ENCODE peak calls at places on chromosomes 13 and 19, in seven cellular contexts. B is H9, A is neuronal stem cell, U is mesendoderm, X is IMR-90, Z is H1, S is mesenchymal stem cell. N is an unnamed sample.

GRCh38 chr19:46788101-46788967 is at the start of gene SLC1A5:
- DNase-seq in B (peak; percentile 99), A (peak; percentile 95), U (peak; percentile 99), X (peak; percentile 96), Z (peak; percentile 99), S (peak; percentile 97), N (peak; percentile 95)

GRCh38 chr13:40974460-40975407 is 44.4 kb downstream of the ELF1 start:
- DNase-seq in B (peak; percentile 35), A (peak; percentile 12), U (peak; percentile 76), X (peak; percentile 66), Z (no peak), S (peak; percentile 68), N (no peak)

GRCh38 chr19:16544468-16545231 is 2.4 kb upstream of the CHERP start:
- DNase-seq in B (no peak), A (no peak), U (no peak), X (no peak), Z (no peak), S (no peak), N (no peak)

GRCh38 chr19:44927746-44928145 is 13.3 kb downstream of the APOC1 start:
- DNase-seq in B (no peak), A (no peak), U (no peak), X (peak; percentile 59), Z (no peak), S (peak; percentile 45), N (no peak)

GRCh38 chr19:29545866-29546582 is 20.2 kb downstream of the VSTM2B start:
- DNase-seq in B (peak; percentile 11), A (no peak), U (no peak), X (no peak), Z (no peak), S (no peak), N (no peak)

GRCh38 chr19:55383789-55384575 is at the start of gene TMEM238:
- DNase-seq in B (peak; percentile 64), A (peak; percentile 64), U (peak; percentile 78), X (peak; percentile 70), Z (peak; percentile 72), S (peak; percentile 75), N (peak; percentile 71)

GRCh38 chr13:79466852-79467251 is 14.1 kb upstream of the NDFIP2 start:
- DNase-seq in B (no peak), A (no peak), U (peak; percentile 42), X (no peak), Z (no peak), S (no peak), N (no peak)

GRCh38 chr19:28294395-28294794 is 918.6 kb downstream of the UQCRFS1 start:
- DNase-seq in B (no peak), A (no peak), U (peak; percentile 41), X (no peak), Z (no peak), S (no peak), N (no peak)

GRCh38 chr19:45927565-45928261 is 13.1 kb upstream of the NANOS2 start:
- DNase-seq in B (peak; percentile 98), A (peak; percentile 93), U (peak; percentile 98), X (peak; percentile 84), Z (peak; percentile 90), S (peak; percentile 84), N (peak; percentile 95)

GRCh38 chr13:51499841-51500240 is 47.0 kb upstream of the INTS6 start:
- DNase-seq in B (no peak), A (no peak), U (no peak), X (no peak), Z (no peak), S (no peak), N (no peak)

GRCh38 chr13:109595466-109595865 is 190.9 kb downstream of the IRS2 start:
- DNase-seq in B (no peak), A (no peak), U (no peak), X (no peak), Z (no peak), S (no peak), N (no peak)

GRCh38 chr19:51711702-51712101 is 12.1 kb downstream of the HAS1 start:
- DNase-seq in B (no peak), A (no peak), U (no peak), X (no peak), Z (no peak), S (no peak), N (no peak)

GRCh38 chr13:101627556-101627943 is 175.1 kb downstream of the ITGBL1 start:
- DNase-seq in B (no peak), A (no peak), U (no peak), X (peak; percentile 18), Z (no peak), S (peak; percentile 29), N (no peak)

GRCh38 chr13:51096131-51096530 is 14.9 kb downstream of the C13orf42 start:
- DNase-seq in B (no peak), A (no peak), U (peak; percentile 78), X (no peak), Z (peak; percentile 22), S (no peak), N (no peak)

GRCh38 chr19:1410136-1410786 is 2.9 kb downstream of the DAZAP1 start:
- DNase-seq in B (no peak), A (no peak), U (no peak), X (peak; percentile 63), Z (no peak), S (peak; percentile 30), N (no peak)

GRCh38 chr13:61884830-61885229 is 469.2 kb upstream of the PCDH20 start:
- DNase-seq in B (no peak), A (no peak), U (no peak), X (no peak), Z (no peak), S (no peak), N (no peak)

GRCh38 chr13:61874970-61875579 is 459.4 kb upstream of the PCDH20 start:
- DNase-seq in B (no peak), A (no peak), U (peak; percentile 11), X (no peak), Z (no peak), S (no peak), N (no peak)

GRCh38 chr13:61880576-61881283 is 465.1 kb upstream of the PCDH20 start:
- DNase-seq in B (peak; percentile 58), A (no peak), U (peak; percentile 83), X (peak; percentile 5), Z (no peak), S (peak; percentile 22), N (peak; percentile 38)
- H4K8ac ChIP-seq in B (no peak overlapping the region), A (no peak overlapping the region), U (no peak overlapping the region), X (no peak overlapping the region), Z (no peak overlapping the region), S (no peak overlapping the region), N (no peak overlapping the region)

DNA sequence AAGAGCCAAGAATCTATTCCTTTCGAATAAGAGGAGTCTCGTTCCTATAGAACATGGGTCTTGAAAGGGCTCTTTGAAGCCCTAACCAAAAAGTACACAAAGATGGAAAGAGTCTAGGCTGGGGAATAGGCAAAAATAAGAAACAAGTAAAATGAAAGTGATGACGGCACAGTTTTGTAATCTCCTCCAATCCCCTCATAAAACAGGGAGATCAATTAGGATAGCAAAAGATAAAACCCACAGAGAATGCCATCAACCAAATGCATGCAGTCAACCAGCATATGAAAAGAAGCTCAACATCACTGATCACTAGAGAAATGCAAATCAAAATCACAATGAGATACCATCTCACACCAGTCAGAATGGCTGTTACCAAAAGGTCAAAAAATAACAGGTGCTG is 122.4 kb upstream of the LSM14A start:
- DNase-seq in B (no peak), A (no peak), U (no peak), X (no peak), Z (no peak), S (no peak), N (no peak)
- H4K8ac ChIP-seq in B (no peak overlapping the region), A (no peak overlapping the region), U (no peak overlapping the region), X (no peak overlapping the region), Z (no peak overlapping the region), S (no peak overlapping the region), N (no peak overlapping the region)

GRCh38 chr19:11381535-11382369 is 2.4 kb downstream of the EPOR start:
- DNase-seq in B (peak; percentile 96), A (peak; percentile 83), U (peak; percentile 96), X (peak; percentile 88), Z (peak; percentile 90), S (peak; percentile 94), N (peak; percentile 87)

GRCh38 chr19:11378319-11379189 is 4.1 kb downstream of the SWSAP1 start:
- DNase-seq in B (peak; percentile 82), A (peak; percentile 39), U (peak; percentile 75), X (peak; percentile 89), Z (peak; percentile 75), S (peak; percentile 79), N (peak; percentile 30)

GRCh38 chr19:11382898-11383705 is 1.0 kb downstream of the EPOR start:
- DNase-seq in B (peak; percentile 87), A (no peak), U (peak; percentile 87), X (no peak), Z (peak; percentile 94), S (peak; percentile 65), N (peak; percentile 81)

GRCh38 chr19:11379857-11380350 is 4.2 kb downstream of the EPOR start:
- DNase-seq in B (no peak), A (no peak), U (no peak), X (no peak), Z (no peak), S (no peak), N (no peak)

GRCh38 chr19:11380653-11381534 is 3.2 kb downstream of the EPOR start:
- DNase-seq in B (peak; percentile 98), A (peak; percentile 97), U (peak; percentile 100), X (peak; percentile 93), Z (peak; percentile 95), S (peak; percentile 98), N (peak; percentile 98)
- H4K8ac ChIP-seq in B (no peak overlapping the region), A (peak overlapping the region; percentile 45), U (no peak overlapping the region), X (peak overlapping the region; percentile 9), Z (peak overlapping the region; percentile 20), S (peak overlapping the region; percentile 63), N (peak overlapping the region; percentile 52)

GRCh38 chr19:35792312-35792711 is 16.9 kb downstream of the ARHGAP33 start:
- DNase-seq in B (no peak), A (no peak), U (no peak), X (no peak), Z (no peak), S (no peak), N (no peak)

GRCh38 chr19:35789978-35790944 is 14.9 kb downstream of the ARHGAP33 start:
- DNase-seq in B (peak; percentile 20), A (no peak), U (no peak), X (no peak), Z (no peak), S (no peak), N (no peak)

GRCh38 chr19:35792888-35793287 is 17.5 kb downstream of the ARHGAP33 start:
- DNase-seq in B (no peak), A (no peak), U (no peak), X (no peak), Z (no peak), S (no peak), N (no peak)

GRCh38 chr19:35791814-35792279 is 16.5 kb downstream of the ARHGAP33 start:
- DNase-seq in B (no peak), A (no peak), U (no peak), X (no peak), Z (no peak), S (no peak), N (no peak)

DNA sequence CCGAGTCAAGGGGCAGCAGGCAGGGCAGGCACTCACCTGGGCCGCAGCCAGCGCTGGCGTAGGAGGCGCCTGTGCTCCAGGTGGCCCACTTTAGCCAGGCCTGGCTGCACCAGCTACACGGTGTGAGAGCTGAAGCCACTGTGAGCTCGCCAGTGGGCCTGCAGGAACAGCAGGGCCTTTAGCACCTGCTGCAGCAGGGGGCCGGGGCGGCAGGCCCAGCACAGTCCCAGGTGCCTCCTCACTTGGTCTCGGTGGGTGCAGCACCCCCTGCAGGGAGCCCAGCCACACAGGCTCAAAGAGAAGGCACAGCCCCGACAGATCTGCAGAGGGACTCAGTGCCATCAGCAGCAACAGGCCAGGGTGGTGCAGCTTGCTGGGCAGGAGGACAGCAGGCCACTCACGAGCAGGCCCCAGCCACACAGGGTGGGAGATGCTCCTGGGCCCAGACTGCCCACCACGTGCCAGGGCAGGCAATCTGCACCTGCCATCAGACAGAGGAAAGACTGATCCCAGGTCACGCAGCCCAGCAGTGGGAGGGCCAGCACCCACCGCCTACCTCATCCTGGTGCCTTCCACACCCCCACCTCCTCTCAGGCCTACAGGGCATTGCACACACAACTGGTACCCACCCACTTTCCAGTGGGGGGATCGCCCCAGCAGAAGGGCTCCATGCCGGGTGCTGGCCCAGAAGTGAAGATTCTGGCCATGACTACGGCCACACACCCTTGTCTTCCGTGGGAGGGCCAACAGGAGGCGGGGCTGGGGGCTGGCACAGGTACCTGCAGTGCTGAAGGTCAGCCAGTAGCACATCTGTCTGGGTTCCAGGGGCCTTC is 15.8 kb downstream of the ARHGAP33 start:
- DNase-seq in B (no peak), A (no peak), U (no peak), X (no peak), Z (no peak), S (no peak), N (no peak)
- H4K8ac ChIP-seq in B (no peak overlapping the region), A (no peak overlapping the region), U (no peak overlapping the region), X (no peak overlapping the region), Z (no peak overlapping the region), S (peak overlapping the region; percentile 13), N (no peak overlapping the region)